ENCODE peak calls at places on chromosomes 13 and 19, in eight cellular contexts. One of them, this sample, is unnamed.
A peak's percentile ranks its signal among the peaks of the same experiment; 100 is the strongest.

GRCh38 chr13:80903911-80904310 is 563.0 kb upstream of the SPRY2 start:
- DNase-seq in EL: no peak
- DNase-seq in ACHN: no peak
- DNase-seq in SJSA1: no peak
- DNase-seq in T-helper 2 cell: no peak
- DNase-seq in activated T-cell treated with anti-CD3 and anti-CD28 coated beads for 1 hour: no peak
- DNase-seq in choroid plexus epithelial cell: peak; percentile 45
- DNase-seq in HFF-Myc: no peak
- DNase-seq in this sample: no peak

GRCh38 chr19:7010722-7011593 is 10.3 kb downstream of the MBD3L2B start:
- DNase-seq in HFF-Myc: no peak
- DNase-seq in EL: no peak
- DNase-seq in choroid plexus epithelial cell: no peak
- DNase-seq in SJSA1: no peak
- DNase-seq in T-helper 2 cell: no peak
- DNase-seq in activated T-cell treated with anti-CD3 and anti-CD28 coated beads for 1 hour: no peak
- DNase-seq in ACHN: no peak
- DNase-seq in this sample: no peak

GRCh38 chr19:6509118-6509971 is 7.2 kb upstream of the TUBB4A start:
- DNase-seq in SJSA1: no peak
- DNase-seq in HFF-Myc: no peak
- DNase-seq in EL: no peak
- DNase-seq in choroid plexus epithelial cell: no peak
- DNase-seq in activated T-cell treated with anti-CD3 and anti-CD28 coated beads for 1 hour: no peak
- DNase-seq in T-helper 2 cell: no peak
- DNase-seq in ACHN: no peak
- DNase-seq in this sample: no peak

GRCh38 chr13:54875111-54875510 is 1846.5 kb downstream of the OLFM4 start:
- DNase-seq in EL: no peak
- DNase-seq in ACHN: no peak
- DNase-seq in HFF-Myc: no peak
- DNase-seq in activated T-cell treated with anti-CD3 and anti-CD28 coated beads for 1 hour: no peak
- DNase-seq in SJSA1: no peak
- DNase-seq in T-helper 2 cell: no peak
- DNase-seq in choroid plexus epithelial cell: no peak
- DNase-seq in this sample: no peak

GRCh38 chr19:28257396-28257795 is 955.6 kb downstream of the UQCRFS1 start:
- DNase-seq in choroid plexus epithelial cell: no peak
- DNase-seq in EL: no peak
- DNase-seq in ACHN: no peak
- DNase-seq in activated T-cell treated with anti-CD3 and anti-CD28 coated beads for 1 hour: no peak
- DNase-seq in HFF-Myc: no peak
- DNase-seq in SJSA1: no peak
- DNase-seq in T-helper 2 cell: no peak
- DNase-seq in this sample: no peak

GRCh38 chr13:51154029-51154555 is 43.0 kb upstream of the C13orf42 start:
- DNase-seq in SJSA1: no peak
- DNase-seq in ACHN: no peak
- DNase-seq in EL: no peak
- DNase-seq in T-helper 2 cell: no peak
- DNase-seq in choroid plexus epithelial cell: peak; percentile 55
- DNase-seq in activated T-cell treated with anti-CD3 and anti-CD28 coated beads for 1 hour: no peak
- DNase-seq in HFF-Myc: no peak
- DNase-seq in this sample: peak; percentile 45

GRCh38 chr19:44987148-44987675 is 14.1 kb upstream of the RELB start:
- DNase-seq in ACHN: no peak
- DNase-seq in HFF-Myc: no peak
- DNase-seq in T-helper 2 cell: no peak
- DNase-seq in choroid plexus epithelial cell: no peak
- DNase-seq in SJSA1: no peak
- DNase-seq in activated T-cell treated with anti-CD3 and anti-CD28 coated beads for 1 hour: no peak
- DNase-seq in EL: no peak
- DNase-seq in this sample: no peak

GRCh38 chr19:6734096-6734696 is 3.2 kb downstream of the GPR108 start:
- DNase-seq in ACHN: no peak
- DNase-seq in choroid plexus epithelial cell: no peak
- DNase-seq in HFF-Myc: no peak
- DNase-seq in activated T-cell treated with anti-CD3 and anti-CD28 coated beads for 1 hour: no peak
- DNase-seq in T-helper 2 cell: no peak
- DNase-seq in SJSA1: no peak
- DNase-seq in EL: no peak
- DNase-seq in this sample: peak; percentile 25

GRCh38 chr13:65830411-65831172 is 1399.5 kb downstream of the PCDH9 start:
- DNase-seq in activated T-cell treated with anti-CD3 and anti-CD28 coated beads for 1 hour: no peak
- DNase-seq in HFF-Myc: no peak
- DNase-seq in ACHN: no peak
- DNase-seq in EL: no peak
- DNase-seq in SJSA1: no peak
- DNase-seq in choroid plexus epithelial cell: no peak
- DNase-seq in T-helper 2 cell: no peak
- DNase-seq in this sample: no peak

GRCh38 chr19:51002542-51003311 is 1.3 kb upstream of the KLK8 start:
- DNase-seq in activated T-cell treated with anti-CD3 and anti-CD28 coated beads for 1 hour: no peak
- DNase-seq in SJSA1: no peak
- DNase-seq in HFF-Myc: no peak
- DNase-seq in EL: peak; percentile 21
- DNase-seq in ACHN: no peak
- DNase-seq in choroid plexus epithelial cell: no peak
- DNase-seq in T-helper 2 cell: no peak
- DNase-seq in this sample: no peak

This sample was measured in HT1080.